ENCODE peak calls at places on chromosomes 11 and 22, in ten cellular contexts. One of them, this sample, is unnamed.

GRCh38 chr11:75270896-75271415 is 30.4 kb downstream of the TPBGL start:
- DNase-seq in stimulated activated CD8-positive, alpha-beta memory T cell treated with anti-CD3 and anti-CD28 coated beads, Interleukin-12 subunit alpha, Interleukin-12 subunit beta, amount 100 ng/mL, for 1 hour: no peak
- DNase-seq in occipital lobe: no peak
- DNase-seq in activated CD4-positive, CD25-positive, alpha-beta regulatory T cell treated with anti-CD3 and anti-CD28 coated beads, Interleukin-2, amount 50 U/mL, for 72 hours: no peak
- DNase-seq in EL: peak; percentile 19
- DNase-seq in epithelial cell of esophagus: peak; percentile 26
- DNase-seq in aorta: peak; percentile 3
- DNase-seq in fibroblast of mammary gland: peak; percentile 31
- DNase-seq in activated CD4-positive, alpha-beta memory T cell treated with anti-CD3 and anti-CD28 coated beads, Interleukin-2, amount 10 ng/mL, durations not matched to agents 7 days and 5 days: peak; percentile 41
- DNase-seq in psoas muscle: peak; percentile 23
- DNase-seq in this sample: no peak

GRCh38 chr11:119608201-119608600 is 120.8 kb downstream of the NECTIN1 start:
- DNase-seq in stimulated activated CD8-positive, alpha-beta memory T cell treated with anti-CD3 and anti-CD28 coated beads, Interleukin-12 subunit alpha, Interleukin-12 subunit beta, amount 100 ng/mL, for 1 hour: no peak
- DNase-seq in occipital lobe: no peak
- DNase-seq in activated CD4-positive, CD25-positive, alpha-beta regulatory T cell treated with anti-CD3 and anti-CD28 coated beads, Interleukin-2, amount 50 U/mL, for 72 hours: no peak
- DNase-seq in EL: no peak
- DNase-seq in epithelial cell of esophagus: no peak
- DNase-seq in aorta: no peak
- DNase-seq in fibroblast of mammary gland: no peak
- DNase-seq in activated CD4-positive, alpha-beta memory T cell treated with anti-CD3 and anti-CD28 coated beads, Interleukin-2, amount 10 ng/mL, durations not matched to agents 7 days and 5 days: no peak
- DNase-seq in psoas muscle: no peak
- DNase-seq in this sample: no peak

GRCh38 chr22:46879083-46879482 is 116.6 kb downstream of the TBC1D22A start:
- DNase-seq in stimulated activated CD8-positive, alpha-beta memory T cell treated with anti-CD3 and anti-CD28 coated beads, Interleukin-12 subunit alpha, Interleukin-12 subunit beta, amount 100 ng/mL, for 1 hour: no peak
- DNase-seq in occipital lobe: no peak
- DNase-seq in activated CD4-positive, CD25-positive, alpha-beta regulatory T cell treated with anti-CD3 and anti-CD28 coated beads, Interleukin-2, amount 50 U/mL, for 72 hours: no peak
- DNase-seq in EL: no peak
- DNase-seq in epithelial cell of esophagus: no peak
- DNase-seq in aorta: no peak
- DNase-seq in fibroblast of mammary gland: peak; percentile 72
- DNase-seq in activated CD4-positive, alpha-beta memory T cell treated with anti-CD3 and anti-CD28 coated beads, Interleukin-2, amount 10 ng/mL, durations not matched to agents 7 days and 5 days: no peak
- DNase-seq in psoas muscle: no peak
- DNase-seq in this sample: no peak

GRCh38 chr11:12090761-12091261 is 19.6 kb upstream of the MICAL2 start:
- DNase-seq in stimulated activated CD8-positive, alpha-beta memory T cell treated with anti-CD3 and anti-CD28 coated beads, Interleukin-12 subunit alpha, Interleukin-12 subunit beta, amount 100 ng/mL, for 1 hour: no peak
- DNase-seq in occipital lobe: no peak
- DNase-seq in activated CD4-positive, CD25-positive, alpha-beta regulatory T cell treated with anti-CD3 and anti-CD28 coated beads, Interleukin-2, amount 50 U/mL, for 72 hours: no peak
- DNase-seq in EL: no peak
- DNase-seq in epithelial cell of esophagus: peak; percentile 99
- DNase-seq in aorta: no peak
- DNase-seq in fibroblast of mammary gland: no peak
- DNase-seq in activated CD4-positive, alpha-beta memory T cell treated with anti-CD3 and anti-CD28 coated beads, Interleukin-2, amount 10 ng/mL, durations not matched to agents 7 days and 5 days: no peak
- DNase-seq in psoas muscle: no peak
- DNase-seq in this sample: no peak

GRCh38 chr22:31089101-31090100 is 8.3 kb downstream of the SMTN start:
- DNase-seq in stimulated activated CD8-positive, alpha-beta memory T cell treated with anti-CD3 and anti-CD28 coated beads, Interleukin-12 subunit alpha, Interleukin-12 subunit beta, amount 100 ng/mL, for 1 hour: no peak
- DNase-seq in occipital lobe: no peak
- DNase-seq in activated CD4-positive, CD25-positive, alpha-beta regulatory T cell treated with anti-CD3 and anti-CD28 coated beads, Interleukin-2, amount 50 U/mL, for 72 hours: no peak
- DNase-seq in EL: peak; percentile 36
- DNase-seq in epithelial cell of esophagus: no peak
- DNase-seq in aorta: peak; percentile 74
- DNase-seq in fibroblast of mammary gland: peak; percentile 49
- DNase-seq in activated CD4-positive, alpha-beta memory T cell treated with anti-CD3 and anti-CD28 coated beads, Interleukin-2, amount 10 ng/mL, durations not matched to agents 7 days and 5 days: peak; percentile 46
- DNase-seq in psoas muscle: peak; percentile 84
- DNase-seq in this sample: no peak

GRCh38 chr11:73907191-73907590 is 30.4 kb downstream of the PAAF1 start:
- DNase-seq in stimulated activated CD8-positive, alpha-beta memory T cell treated with anti-CD3 and anti-CD28 coated beads, Interleukin-12 subunit alpha, Interleukin-12 subunit beta, amount 100 ng/mL, for 1 hour: no peak
- DNase-seq in occipital lobe: no peak
- DNase-seq in activated CD4-positive, CD25-positive, alpha-beta regulatory T cell treated with anti-CD3 and anti-CD28 coated beads, Interleukin-2, amount 50 U/mL, for 72 hours: no peak
- DNase-seq in EL: peak; percentile 53
- DNase-seq in epithelial cell of esophagus: peak; percentile 74
- DNase-seq in aorta: no peak
- DNase-seq in fibroblast of mammary gland: peak; percentile 64
- DNase-seq in activated CD4-positive, alpha-beta memory T cell treated with anti-CD3 and anti-CD28 coated beads, Interleukin-2, amount 10 ng/mL, durations not matched to agents 7 days and 5 days: peak; percentile 21
- DNase-seq in psoas muscle: peak; percentile 48
- DNase-seq in this sample: no peak

GRCh38 chr11:59429924-59430516 is 3.8 kb upstream of the OR5A2 start:
- DNase-seq in stimulated activated CD8-positive, alpha-beta memory T cell treated with anti-CD3 and anti-CD28 coated beads, Interleukin-12 subunit alpha, Interleukin-12 subunit beta, amount 100 ng/mL, for 1 hour: peak; percentile 7
- DNase-seq in occipital lobe: no peak
- DNase-seq in activated CD4-positive, CD25-positive, alpha-beta regulatory T cell treated with anti-CD3 and anti-CD28 coated beads, Interleukin-2, amount 50 U/mL, for 72 hours: no peak
- DNase-seq in EL: peak; percentile 45
- DNase-seq in epithelial cell of esophagus: peak; percentile 70
- DNase-seq in aorta: no peak
- DNase-seq in fibroblast of mammary gland: peak; percentile 58
- DNase-seq in activated CD4-positive, alpha-beta memory T cell treated with anti-CD3 and anti-CD28 coated beads, Interleukin-2, amount 10 ng/mL, durations not matched to agents 7 days and 5 days: peak; percentile 27
- DNase-seq in psoas muscle: no peak
- DNase-seq in this sample: peak; percentile 20

GRCh38 chr11:46658259-46658658 is 40.9 kb downstream of the ATG13 start:
- DNase-seq in stimulated activated CD8-positive, alpha-beta memory T cell treated with anti-CD3 and anti-CD28 coated beads, Interleukin-12 subunit alpha, Interleukin-12 subunit beta, amount 100 ng/mL, for 1 hour: no peak
- DNase-seq in occipital lobe: no peak
- DNase-seq in activated CD4-positive, CD25-positive, alpha-beta regulatory T cell treated with anti-CD3 and anti-CD28 coated beads, Interleukin-2, amount 50 U/mL, for 72 hours: no peak
- DNase-seq in EL: peak; percentile 34
- DNase-seq in epithelial cell of esophagus: no peak
- DNase-seq in aorta: peak; percentile 70
- DNase-seq in fibroblast of mammary gland: peak; percentile 89
- DNase-seq in activated CD4-positive, alpha-beta memory T cell treated with anti-CD3 and anti-CD28 coated beads, Interleukin-2, amount 10 ng/mL, durations not matched to agents 7 days and 5 days: no peak
- DNase-seq in psoas muscle: peak; percentile 82
- DNase-seq in this sample: no peak

GRCh38 chr11:128886401-128887119 is 4.6 kb upstream of the KCNJ5 start:
- DNase-seq in stimulated activated CD8-positive, alpha-beta memory T cell treated with anti-CD3 and anti-CD28 coated beads, Interleukin-12 subunit alpha, Interleukin-12 subunit beta, amount 100 ng/mL, for 1 hour: no peak
- DNase-seq in occipital lobe: no peak
- DNase-seq in activated CD4-positive, CD25-positive, alpha-beta regulatory T cell treated with anti-CD3 and anti-CD28 coated beads, Interleukin-2, amount 50 U/mL, for 72 hours: peak; percentile 12
- DNase-seq in EL: no peak
- DNase-seq in epithelial cell of esophagus: peak; percentile 53
- DNase-seq in aorta: no peak
- DNase-seq in fibroblast of mammary gland: no peak
- DNase-seq in activated CD4-positive, alpha-beta memory T cell treated with anti-CD3 and anti-CD28 coated beads, Interleukin-2, amount 10 ng/mL, durations not matched to agents 7 days and 5 days: no peak
- DNase-seq in psoas muscle: no peak
- DNase-seq in this sample: no peak

GRCh38 chr22:36384766-36385400 is 2.9 kb downstream of the MYH9 start:
- DNase-seq in stimulated activated CD8-positive, alpha-beta memory T cell treated with anti-CD3 and anti-CD28 coated beads, Interleukin-12 subunit alpha, Interleukin-12 subunit beta, amount 100 ng/mL, for 1 hour: no peak
- DNase-seq in occipital lobe: no peak
- DNase-seq in activated CD4-positive, CD25-positive, alpha-beta regulatory T cell treated with anti-CD3 and anti-CD28 coated beads, Interleukin-2, amount 50 U/mL, for 72 hours: no peak
- DNase-seq in EL: peak; percentile 67
- DNase-seq in epithelial cell of esophagus: no peak
- DNase-seq in aorta: no peak
- DNase-seq in fibroblast of mammary gland: no peak
- DNase-seq in activated CD4-positive, alpha-beta memory T cell treated with anti-CD3 and anti-CD28 coated beads, Interleukin-2, amount 10 ng/mL, durations not matched to agents 7 days and 5 days: peak; percentile 59
- DNase-seq in psoas muscle: no peak
- DNase-seq in this sample: no peak

GRCh38 chr22:23302171-23303002 is 122.1 kb downstream of the BCR start:
- DNase-seq in stimulated activated CD8-positive, alpha-beta memory T cell treated with anti-CD3 and anti-CD28 coated beads, Interleukin-12 subunit alpha, Interleukin-12 subunit beta, amount 100 ng/mL, for 1 hour: no peak
- DNase-seq in occipital lobe: no peak
- DNase-seq in activated CD4-positive, CD25-positive, alpha-beta regulatory T cell treated with anti-CD3 and anti-CD28 coated beads, Interleukin-2, amount 50 U/mL, for 72 hours: no peak
- DNase-seq in EL: no peak
- DNase-seq in epithelial cell of esophagus: no peak
- DNase-seq in aorta: peak; percentile 40
- DNase-seq in fibroblast of mammary gland: no peak
- DNase-seq in activated CD4-positive, alpha-beta memory T cell treated with anti-CD3 and anti-CD28 coated beads, Interleukin-2, amount 10 ng/mL, durations not matched to agents 7 days and 5 days: no peak
- DNase-seq in psoas muscle: no peak
- DNase-seq in this sample: no peak